ENCODE peak calls at places on chromosomes 4 and X, in eight cellular contexts. One of them, this sample, is unnamed.

GRCh38 chrX:120677017-120677652 is 47.3 kb upstream of the C1GALT1C1 start:
- DNase-seq in SK-N-SH: no peak
- DNase-seq in K562: no peak
- DNase-seq in GM23338: no peak
- DNase-seq in H1: no peak
- DNase-seq in GM12878: no peak
- DNase-seq in endothelial cell of umbilical vein: no peak
- DNase-seq in HepG2: no peak
- DNase-seq in this sample: no peak

GRCh38 chr4:5967783-5968182 is 50.4 kb downstream of the C4orf50 start:
- DNase-seq in SK-N-SH: no peak
- DNase-seq in K562: no peak
- DNase-seq in GM23338: peak
- DNase-seq in H1: no peak
- DNase-seq in GM12878: no peak
- DNase-seq in endothelial cell of umbilical vein: no peak
- DNase-seq in HepG2: no peak
- DNase-seq in this sample: no peak

GRCh38 chrX:46311581-46312120 is 233.6 kb downstream of the ZNF674 start:
- DNase-seq in SK-N-SH: no peak
- DNase-seq in K562: no peak
- DNase-seq in GM23338: no peak
- DNase-seq in H1: no peak
- DNase-seq in GM12878: no peak
- DNase-seq in endothelial cell of umbilical vein: no peak
- DNase-seq in HepG2: no peak
- DNase-seq in this sample: no peak

GRCh38 chr4:57109847-57110634 is at the start of gene IGFBP7:
- DNase-seq in SK-N-SH: peak
- DNase-seq in K562: peak
- DNase-seq in GM23338: peak
- DNase-seq in H1: no peak
- DNase-seq in GM12878: no peak
- DNase-seq in endothelial cell of umbilical vein: peak
- DNase-seq in HepG2: no peak
- DNase-seq in this sample: no peak

GRCh38 chr4:8236920-8237195 is 32.7 kb upstream of the HTRA3 start:
- DNase-seq in SK-N-SH: no peak
- DNase-seq in K562: no peak
- DNase-seq in GM23338: no peak
- DNase-seq in H1: no peak
- DNase-seq in GM12878: no peak
- DNase-seq in endothelial cell of umbilical vein: no peak
- DNase-seq in HepG2: no peak
- DNase-seq in this sample: no peak

GRCh38 chr4:119286377-119287002 is 35.4 kb downstream of the FABP2 start:
- DNase-seq in SK-N-SH: peak
- DNase-seq in K562: no peak
- DNase-seq in GM23338: peak
- DNase-seq in H1: no peak
- DNase-seq in GM12878: no peak
- DNase-seq in endothelial cell of umbilical vein: peak
- DNase-seq in HepG2: peak
- DNase-seq in this sample: peak

GRCh38 chr4:24244663-24245519 is 339.5 kb downstream of the DHX15 start:
- DNase-seq in SK-N-SH: no peak
- DNase-seq in K562: no peak
- DNase-seq in GM23338: peak
- DNase-seq in H1: no peak
- DNase-seq in GM12878: no peak
- DNase-seq in endothelial cell of umbilical vein: no peak
- DNase-seq in HepG2: no peak
- DNase-seq in this sample: no peak

GRCh38 chr4:10017037-10017893 is 4.0 kb downstream of the SLC2A9 start:
- DNase-seq in SK-N-SH: no peak
- DNase-seq in K562: no peak
- DNase-seq in GM23338: no peak
- DNase-seq in H1: no peak
- DNase-seq in GM12878: no peak
- DNase-seq in endothelial cell of umbilical vein: no peak
- DNase-seq in HepG2: peak
- DNase-seq in this sample: no peak

GRCh38 chr4:181030961-181031360 is 1212.2 kb upstream of the TENM3 start:
- DNase-seq in SK-N-SH: no peak
- DNase-seq in K562: no peak
- DNase-seq in GM23338: no peak
- DNase-seq in H1: no peak
- DNase-seq in GM12878: no peak
- DNase-seq in endothelial cell of umbilical vein: no peak
- DNase-seq in HepG2: no peak
- DNase-seq in this sample: no peak

GRCh38 chrX:80572636-80573035 is 152.4 kb downstream of the TENT5D start:
- DNase-seq in SK-N-SH: no peak
- DNase-seq in K562: no peak
- DNase-seq in GM23338: no peak
- DNase-seq in H1: no peak
- DNase-seq in GM12878: no peak
- DNase-seq in endothelial cell of umbilical vein: no peak
- DNase-seq in HepG2: no peak
- DNase-seq in this sample: no peak

GRCh38 chr4:88697588-88698329 is at the start of gene NAP1L5:
- DNase-seq in SK-N-SH: peak
- DNase-seq in K562: peak
- DNase-seq in GM23338: peak
- DNase-seq in H1: no peak
- DNase-seq in GM12878: peak
- DNase-seq in endothelial cell of umbilical vein: peak
- DNase-seq in HepG2: no peak
- DNase-seq in this sample: peak

GRCh38 chr4:114091546-114091945 is 112.1 kb upstream of the ARSJ start:
- DNase-seq in SK-N-SH: no peak
- DNase-seq in K562: no peak
- DNase-seq in GM23338: no peak
- DNase-seq in H1: no peak
- DNase-seq in GM12878: no peak
- DNase-seq in endothelial cell of umbilical vein: no peak
- DNase-seq in HepG2: no peak
- DNase-seq in this sample: no peak

GRCh38 chr4:69760455-69760854 is at the start of gene SULT1B1:
- DNase-seq in SK-N-SH: no peak
- DNase-seq in K562: no peak
- DNase-seq in GM23338: no peak
- DNase-seq in H1: no peak
- DNase-seq in GM12878: no peak
- DNase-seq in endothelial cell of umbilical vein: peak
- DNase-seq in HepG2: no peak
- DNase-seq in this sample: no peak

GRCh38 chr4:100099746-100100145 is 90.5 kb downstream of the DDIT4L start:
- DNase-seq in SK-N-SH: no peak
- DNase-seq in K562: no peak
- DNase-seq in GM23338: no peak
- DNase-seq in H1: no peak
- DNase-seq in GM12878: no peak
- DNase-seq in endothelial cell of umbilical vein: no peak
- DNase-seq in HepG2: no peak
- DNase-seq in this sample: no peak

GRCh38 chr4:93066746-93067145 is 761.8 kb upstream of the ATOH1 start:
- DNase-seq in SK-N-SH: no peak
- DNase-seq in K562: no peak
- DNase-seq in GM23338: no peak
- DNase-seq in H1: no peak
- DNase-seq in GM12878: no peak
- DNase-seq in endothelial cell of umbilical vein: no peak
- DNase-seq in HepG2: no peak
- DNase-seq in this sample: no peak

DNA sequence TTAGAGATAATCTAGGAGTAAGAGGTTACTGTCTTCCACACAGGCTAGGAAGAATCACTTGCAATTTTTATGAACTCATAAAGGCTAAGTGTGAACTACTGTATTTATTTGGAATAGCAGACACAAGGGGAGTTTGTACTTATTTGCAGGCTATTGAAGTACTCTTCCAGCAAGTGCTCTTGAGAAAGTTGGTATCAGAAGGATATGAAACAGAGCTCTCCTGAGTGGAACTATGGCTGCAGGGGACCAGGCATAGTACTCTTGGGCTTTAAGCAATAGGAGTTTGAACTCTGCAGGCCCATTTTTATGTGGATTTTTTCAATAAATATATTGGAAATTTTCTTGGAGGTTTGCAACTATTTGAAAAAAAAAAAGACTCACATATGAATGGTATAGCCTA is 756.3 kb upstream of the ATOH1 start:
- DNase-seq in SK-N-SH: no peak
- DNase-seq in K562: no peak
- DNase-seq in GM23338: no peak
- DNase-seq in H1: no peak
- DNase-seq in GM12878: no peak
- DNase-seq in endothelial cell of umbilical vein: no peak
- DNase-seq in HepG2: no peak
- DNase-seq in this sample: no peak
- TF ChIP-seq POLR2AphosphoS5 in SK-N-SH: no peak
- TF ChIP-seq POLR2AphosphoS5 in K562: no peak
- TF ChIP-seq POLR2AphosphoS5 in GM23338: no peak
- TF ChIP-seq POLR2AphosphoS5 in H1: no peak
- TF ChIP-seq POLR2AphosphoS5 in GM12878: no peak
- TF ChIP-seq POLR2AphosphoS5 in endothelial cell of umbilical vein: no peak
- TF ChIP-seq POLR2AphosphoS5 in HepG2: no peak
- TF ChIP-seq POLR2AphosphoS5 in this sample: no peak

DNA sequence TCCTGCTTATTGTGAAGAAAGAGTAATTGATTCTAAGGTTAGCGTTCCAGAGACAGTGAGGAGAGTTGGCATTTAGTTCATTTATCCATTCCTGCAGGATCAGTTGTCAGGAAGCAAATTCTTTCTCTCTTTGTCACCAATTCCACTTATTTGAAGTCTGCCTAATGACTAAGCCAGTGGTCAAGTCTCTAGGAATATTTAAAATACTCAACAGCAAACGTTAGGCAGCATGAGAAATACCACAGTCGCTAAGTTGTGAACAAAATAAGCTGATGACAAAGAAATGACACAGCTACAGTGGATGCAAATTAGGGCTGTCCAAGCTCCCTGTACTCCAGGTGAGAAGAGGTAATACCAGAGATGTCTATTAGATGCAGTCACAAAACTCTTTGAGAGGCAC is 6.6 kb upstream of the MAGEB17 start:
- DNase-seq in SK-N-SH: no peak
- DNase-seq in K562: no peak
- DNase-seq in GM23338: no peak
- DNase-seq in H1: no peak
- DNase-seq in GM12878: no peak
- DNase-seq in endothelial cell of umbilical vein: peak
- DNase-seq in HepG2: peak
- DNase-seq in this sample: peak
- H2AFZ ChIP-seq in SK-N-SH: no peak
- H2AFZ ChIP-seq in K562: no peak
- H2AFZ ChIP-seq in GM23338: no peak
- H2AFZ ChIP-seq in H1: no peak
- H2AFZ ChIP-seq in GM12878: no peak
- H2AFZ ChIP-seq in endothelial cell of umbilical vein: no peak
- H2AFZ ChIP-seq in HepG2: no peak
- H2AFZ ChIP-seq in this sample: no peak

DNA sequence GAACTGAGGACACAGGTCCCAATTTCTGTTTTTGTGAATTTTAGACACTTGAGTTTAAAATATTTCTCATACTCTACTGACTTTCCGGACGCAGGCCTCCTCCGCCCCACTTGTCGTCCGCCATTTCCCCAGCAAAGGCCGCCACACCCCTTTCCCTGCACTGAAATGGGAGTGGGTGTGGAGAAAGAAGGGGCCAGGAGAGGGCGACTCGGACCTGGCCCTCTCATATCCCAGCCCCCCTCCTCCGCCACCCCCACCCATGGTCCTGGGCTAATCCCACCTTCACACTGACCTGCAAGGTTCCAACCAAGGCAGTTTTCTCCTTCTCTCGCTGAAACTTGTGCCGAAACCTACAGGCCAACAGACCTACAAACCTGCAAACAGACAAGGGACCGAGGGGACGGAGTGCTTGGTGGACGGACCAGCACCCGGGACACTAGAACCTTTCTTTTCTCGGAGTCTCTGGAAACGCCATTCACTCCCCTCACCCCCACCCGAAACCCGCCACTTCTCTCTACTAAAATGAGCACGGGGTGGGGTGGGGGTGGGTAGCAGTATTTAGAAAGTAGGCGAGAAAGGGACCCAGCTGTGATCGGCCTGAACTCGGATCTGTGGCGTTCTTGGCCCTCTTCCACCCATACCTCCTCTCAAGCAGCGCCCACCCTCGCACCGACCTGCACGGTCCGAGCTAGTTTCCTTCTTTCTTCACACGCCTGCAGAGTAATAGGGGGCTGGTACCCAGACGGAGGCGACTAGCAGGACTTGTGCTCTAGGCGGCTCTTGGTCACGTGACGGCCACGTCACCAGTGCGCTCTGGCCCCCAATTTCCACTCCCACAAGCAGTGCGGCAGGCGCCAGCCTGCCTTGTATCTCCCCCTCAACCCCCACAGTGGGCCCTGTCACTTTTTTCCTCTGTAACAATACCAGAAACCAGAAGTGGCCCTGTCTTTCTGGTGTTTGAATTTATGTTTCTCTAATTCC is at the start of gene ARMCX6:
- DNase-seq in SK-N-SH: peak
- DNase-seq in K562: peak
- DNase-seq in GM23338: peak
- DNase-seq in H1: no peak
- DNase-seq in GM12878: no peak
- DNase-seq in endothelial cell of umbilical vein: peak
- DNase-seq in HepG2: peak
- DNase-seq in this sample: peak
- TF ChIP-seq POLR2AphosphoS5 in SK-N-SH: no peak
- TF ChIP-seq POLR2AphosphoS5 in K562: no peak
- TF ChIP-seq POLR2AphosphoS5 in GM23338: peak
- TF ChIP-seq POLR2AphosphoS5 in H1: peak
- TF ChIP-seq POLR2AphosphoS5 in GM12878: peak
- TF ChIP-seq POLR2AphosphoS5 in endothelial cell of umbilical vein: peak
- TF ChIP-seq POLR2AphosphoS5 in HepG2: peak
- TF ChIP-seq POLR2AphosphoS5 in this sample: peak

GRCh38 chr4:128590773-128591172 is 218.7 kb upstream of the JADE1 start:
- DNase-seq in SK-N-SH: no peak
- DNase-seq in K562: no peak
- DNase-seq in GM23338: no peak
- DNase-seq in H1: no peak
- DNase-seq in GM12878: no peak
- DNase-seq in endothelial cell of umbilical vein: no peak
- DNase-seq in HepG2: no peak
- DNase-seq in this sample: no peak

GRCh38 chr4:128589384-128589957 is 220.0 kb upstream of the JADE1 start:
- DNase-seq in SK-N-SH: no peak
- DNase-seq in K562: no peak
- DNase-seq in GM23338: no peak
- DNase-seq in H1: no peak
- DNase-seq in GM12878: no peak
- DNase-seq in endothelial cell of umbilical vein: no peak
- DNase-seq in HepG2: peak
- DNase-seq in this sample: no peak

GRCh38 chr4:128590034-128590740 is 219.3 kb upstream of the JADE1 start:
- DNase-seq in SK-N-SH: no peak
- DNase-seq in K562: no peak
- DNase-seq in GM23338: no peak
- DNase-seq in H1: no peak
- DNase-seq in GM12878: no peak
- DNase-seq in endothelial cell of umbilical vein: no peak
- DNase-seq in HepG2: peak
- DNase-seq in this sample: no peak

GRCh38 chr4:128587382-128587781 is 222.1 kb upstream of the JADE1 start:
- DNase-seq in SK-N-SH: no peak
- DNase-seq in K562: no peak
- DNase-seq in GM23338: no peak
- DNase-seq in H1: no peak
- DNase-seq in GM12878: no peak
- DNase-seq in endothelial cell of umbilical vein: no peak
- DNase-seq in HepG2: no peak
- DNase-seq in this sample: no peak

GRCh38 chr4:128591482-128591881 is 218.0 kb upstream of the JADE1 start:
- DNase-seq in SK-N-SH: no peak
- DNase-seq in K562: no peak
- DNase-seq in GM23338: no peak
- DNase-seq in H1: no peak
- DNase-seq in GM12878: no peak
- DNase-seq in endothelial cell of umbilical vein: no peak
- DNase-seq in HepG2: no peak
- DNase-seq in this sample: no peak
- H2AFZ ChIP-seq in SK-N-SH: no peak
- H2AFZ ChIP-seq in K562: peak
- H2AFZ ChIP-seq in GM23338: peak
- H2AFZ ChIP-seq in H1: no peak
- H2AFZ ChIP-seq in GM12878: no peak
- H2AFZ ChIP-seq in endothelial cell of umbilical vein: no peak
- H2AFZ ChIP-seq in HepG2: no peak
- H2AFZ ChIP-seq in this sample: no peak